ENCODE peak calls at places on chromosomes 5 and 9, in four cellular contexts. One of them, this sample, is unnamed.
A peak's percentile ranks its signal among the peaks of the same experiment; 100 is the strongest.

GRCh38 chr9:116806075-116806474 is 119.0 kb downstream of the TRIM32 start:
- DNase-seq in hepatocyte: peak; percentile 53
- DNase-seq in CD8-positive, alpha-beta T cell: no peak
- DNase-seq in right cardiac atrium: no peak
- DNase-seq in this sample: no peak

GRCh38 chr5:149268928-149269557 is 2.6 kb upstream of the AFAP1L1 start:
- DNase-seq in hepatocyte: peak; percentile 75
- DNase-seq in CD8-positive, alpha-beta T cell: no peak
- DNase-seq in right cardiac atrium: no peak
- DNase-seq in this sample: no peak

GRCh38 chr5:1801954-1802295 is 718 bp downstream of the NDUFS6 start:
- DNase-seq in hepatocyte: peak; percentile 37
- DNase-seq in CD8-positive, alpha-beta T cell: no peak
- DNase-seq in right cardiac atrium: no peak
- DNase-seq in this sample: no peak

GRCh38 chr5:40687316-40687715 is 7.6 kb downstream of the PTGER4 start:
- DNase-seq in hepatocyte: no peak
- DNase-seq in CD8-positive, alpha-beta T cell: no peak
- DNase-seq in right cardiac atrium: no peak
- DNase-seq in this sample: no peak

GRCh38 chr5:33583332-33583731 is 142.6 kb downstream of the TARS1 start:
- DNase-seq in hepatocyte: no peak
- DNase-seq in CD8-positive, alpha-beta T cell: no peak
- DNase-seq in right cardiac atrium: no peak
- DNase-seq in this sample: no peak

GRCh38 chr5:252546-252945 is 18.9 kb upstream of the PDCD6 start:
- DNase-seq in hepatocyte: no peak
- DNase-seq in CD8-positive, alpha-beta T cell: no peak
- DNase-seq in right cardiac atrium: no peak
- DNase-seq in this sample: no peak

GRCh38 chr5:133421394-133421793 is 190.9 kb downstream of the FSTL4 start:
- DNase-seq in hepatocyte: peak; percentile 50
- DNase-seq in CD8-positive, alpha-beta T cell: no peak
- DNase-seq in right cardiac atrium: no peak
- DNase-seq in this sample: no peak

GRCh38 chr9:123069010-123069481 is 35.6 kb downstream of the GPR21 start:
- DNase-seq in hepatocyte: peak; percentile 34
- DNase-seq in CD8-positive, alpha-beta T cell: no peak
- DNase-seq in right cardiac atrium: no peak
- DNase-seq in this sample: no peak

GRCh38 chr5:14726066-14726838 is 61.7 kb downstream of the OTULIN start:
- DNase-seq in hepatocyte: peak; percentile 20
- DNase-seq in CD8-positive, alpha-beta T cell: no peak
- DNase-seq in right cardiac atrium: no peak
- DNase-seq in this sample: no peak

GRCh38 chr5:138545919-138546562 is 3.0 kb upstream of the ETF1 start:
- DNase-seq in hepatocyte: no peak
- DNase-seq in CD8-positive, alpha-beta T cell: no peak
- DNase-seq in right cardiac atrium: no peak
- DNase-seq in this sample: no peak

GRCh38 chr9:15475923-15476536 is 34.7 kb downstream of the PSIP1 start:
- DNase-seq in hepatocyte: no peak
- DNase-seq in CD8-positive, alpha-beta T cell: no peak
- DNase-seq in right cardiac atrium: no peak
- DNase-seq in this sample: no peak

GRCh38 chr5:92939428-92939827 is 641.6 kb downstream of the NR2F1-AS1 start:
- DNase-seq in hepatocyte: no peak
- DNase-seq in CD8-positive, alpha-beta T cell: no peak
- DNase-seq in right cardiac atrium: no peak
- DNase-seq in this sample: no peak

GRCh38 chr5:54390015-54390414 is 65.5 kb upstream of the HSPB3 start:
- DNase-seq in hepatocyte: peak; percentile 66
- DNase-seq in CD8-positive, alpha-beta T cell: no peak
- DNase-seq in right cardiac atrium: no peak
- DNase-seq in this sample: no peak

GRCh38 chr5:80109549-80110478 is 74.7 kb downstream of the THBS4 start:
- DNase-seq in hepatocyte: peak; percentile 43
- DNase-seq in CD8-positive, alpha-beta T cell: no peak
- DNase-seq in right cardiac atrium: peak; percentile 74
- DNase-seq in this sample: peak; percentile 79

GRCh38 chr5:72063219-72063819 is 44.0 kb upstream of the MAP1B start:
- DNase-seq in hepatocyte: peak; percentile 39
- DNase-seq in CD8-positive, alpha-beta T cell: no peak
- DNase-seq in right cardiac atrium: no peak
- DNase-seq in this sample: no peak

GRCh38 chr5:57805732-57806131 is 323.1 kb upstream of the ACTBL2 start:
- DNase-seq in hepatocyte: no peak
- DNase-seq in CD8-positive, alpha-beta T cell: no peak
- DNase-seq in right cardiac atrium: no peak
- DNase-seq in this sample: no peak

GRCh38 chr9:113928269-113928668 is 52.2 kb downstream of the ZNF618 start:
- DNase-seq in hepatocyte: no peak
- DNase-seq in CD8-positive, alpha-beta T cell: no peak
- DNase-seq in right cardiac atrium: no peak
- DNase-seq in this sample: no peak

GRCh38 chr5:180328296-180329137 is 24.6 kb downstream of the GFPT2 start:
- DNase-seq in hepatocyte: peak; percentile 85
- DNase-seq in CD8-positive, alpha-beta T cell: peak; percentile 75
- DNase-seq in right cardiac atrium: peak; percentile 88
- DNase-seq in this sample: peak; percentile 69

GRCh38 chr5:111198281-111198948 is 25.8 kb upstream of the CAMK4 start:
- DNase-seq in hepatocyte: no peak
- DNase-seq in CD8-positive, alpha-beta T cell: no peak
- DNase-seq in right cardiac atrium: no peak
- DNase-seq in this sample: no peak

GRCh38 chr5:53983568-53984465 is 326.6 kb downstream of the ARL15 start:
- DNase-seq in hepatocyte: no peak
- DNase-seq in CD8-positive, alpha-beta T cell: no peak
- DNase-seq in right cardiac atrium: no peak
- DNase-seq in this sample: no peak

GRCh38 chr5:53942724-53943123 is 367.6 kb downstream of the ARL15 start:
- DNase-seq in hepatocyte: no peak
- DNase-seq in CD8-positive, alpha-beta T cell: no peak
- DNase-seq in right cardiac atrium: no peak
- DNase-seq in this sample: no peak

GRCh38 chr5:32360906-32361305 is 48.2 kb upstream of the MTMR12 start:
- DNase-seq in hepatocyte: no peak
- DNase-seq in CD8-positive, alpha-beta T cell: no peak
- DNase-seq in right cardiac atrium: no peak
- DNase-seq in this sample: no peak

GRCh38 chr9:38380230-38380871 is 12.2 kb upstream of the ALDH1B1 start:
- DNase-seq in hepatocyte: no peak
- DNase-seq in CD8-positive, alpha-beta T cell: no peak
- DNase-seq in right cardiac atrium: no peak
- DNase-seq in this sample: no peak

GRCh38 chr9:4305586-4305985 is 5.7 kb upstream of the GLIS3 start:
- DNase-seq in hepatocyte: no peak
- DNase-seq in CD8-positive, alpha-beta T cell: no peak
- DNase-seq in right cardiac atrium: no peak
- DNase-seq in this sample: no peak

GRCh38 chr5:55063899-55064298 is 38.5 kb upstream of the GZMA start:
- DNase-seq in hepatocyte: no peak
- DNase-seq in CD8-positive, alpha-beta T cell: no peak
- DNase-seq in right cardiac atrium: no peak
- DNase-seq in this sample: no peak

GRCh38 chr5:24385070-24385469 is 259.7 kb downstream of the CDH10 start:
- DNase-seq in hepatocyte: no peak
- DNase-seq in CD8-positive, alpha-beta T cell: no peak
- DNase-seq in right cardiac atrium: no peak
- DNase-seq in this sample: no peak

GRCh38 chr5:24385617-24386016 is 259.2 kb downstream of the CDH10 start:
- DNase-seq in hepatocyte: no peak
- DNase-seq in CD8-positive, alpha-beta T cell: no peak
- DNase-seq in right cardiac atrium: no peak
- DNase-seq in this sample: no peak

GRCh38 chr5:24381861-24382460 is 262.8 kb downstream of the CDH10 start:
- DNase-seq in hepatocyte: no peak
- DNase-seq in CD8-positive, alpha-beta T cell: no peak
- DNase-seq in right cardiac atrium: no peak
- DNase-seq in this sample: no peak
- H3K27ac ChIP-seq in hepatocyte: no peak overlapping the region
- H3K27ac ChIP-seq in CD8-positive, alpha-beta T cell: no peak overlapping the region
- H3K27ac ChIP-seq in right cardiac atrium: no peak overlapping the region
- H3K27ac ChIP-seq in this sample: no peak overlapping the region

GRCh38 chr9:124290743-124291554 is 33.2 kb downstream of the NEK6 start:
- DNase-seq in hepatocyte: no peak
- DNase-seq in CD8-positive, alpha-beta T cell: no peak
- DNase-seq in right cardiac atrium: no peak
- DNase-seq in this sample: no peak

GRCh38 chr9:124292696-124293593 is 35.2 kb downstream of the NEK6 start:
- DNase-seq in hepatocyte: no peak
- DNase-seq in CD8-positive, alpha-beta T cell: no peak
- DNase-seq in right cardiac atrium: no peak
- DNase-seq in this sample: no peak

GRCh38 chr9:124286292-124286931 is 28.7 kb downstream of the NEK6 start:
- DNase-seq in hepatocyte: peak; percentile 35
- DNase-seq in CD8-positive, alpha-beta T cell: no peak
- DNase-seq in right cardiac atrium: no peak
- DNase-seq in this sample: peak; percentile 60

GRCh38 chr9:124291801-124292396 is 34.1 kb downstream of the NEK6 start:
- DNase-seq in hepatocyte: no peak
- DNase-seq in CD8-positive, alpha-beta T cell: no peak
- DNase-seq in right cardiac atrium: peak; percentile 67
- DNase-seq in this sample: peak; percentile 64

DNA sequence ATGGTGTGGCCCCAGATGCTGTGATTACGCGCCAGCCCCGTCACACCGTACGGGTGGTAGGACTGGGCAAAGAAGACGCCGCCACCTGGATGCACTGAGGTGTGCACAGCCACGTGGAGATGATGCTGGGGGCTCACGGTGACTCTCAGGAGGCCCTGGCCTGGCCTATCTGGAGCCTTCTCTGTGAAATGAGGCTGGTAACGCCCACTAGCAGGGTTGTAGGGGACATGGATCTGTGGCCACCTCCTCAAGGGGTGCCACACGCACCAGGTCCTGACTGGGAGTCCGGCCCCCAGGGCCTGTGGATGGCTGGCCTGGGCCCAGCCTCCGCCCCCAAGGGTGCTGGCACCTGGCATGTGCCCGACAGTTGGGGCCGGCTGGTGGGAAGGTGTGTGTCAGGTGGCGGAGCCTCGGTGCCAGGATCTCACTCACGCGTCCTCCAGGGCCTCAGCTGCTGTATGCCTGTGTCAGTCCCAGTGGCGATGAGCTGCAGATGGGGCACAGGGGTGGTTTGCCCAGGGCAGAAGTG is 32.4 kb downstream of the NEK6 start:
- DNase-seq in hepatocyte: no peak
- DNase-seq in CD8-positive, alpha-beta T cell: no peak
- DNase-seq in right cardiac atrium: no peak
- DNase-seq in this sample: no peak
- H3K27ac ChIP-seq in hepatocyte: no peak overlapping the region
- H3K27ac ChIP-seq in CD8-positive, alpha-beta T cell: no peak overlapping the region
- H3K27ac ChIP-seq in right cardiac atrium: no peak overlapping the region
- H3K27ac ChIP-seq in this sample: no peak overlapping the region

DNA sequence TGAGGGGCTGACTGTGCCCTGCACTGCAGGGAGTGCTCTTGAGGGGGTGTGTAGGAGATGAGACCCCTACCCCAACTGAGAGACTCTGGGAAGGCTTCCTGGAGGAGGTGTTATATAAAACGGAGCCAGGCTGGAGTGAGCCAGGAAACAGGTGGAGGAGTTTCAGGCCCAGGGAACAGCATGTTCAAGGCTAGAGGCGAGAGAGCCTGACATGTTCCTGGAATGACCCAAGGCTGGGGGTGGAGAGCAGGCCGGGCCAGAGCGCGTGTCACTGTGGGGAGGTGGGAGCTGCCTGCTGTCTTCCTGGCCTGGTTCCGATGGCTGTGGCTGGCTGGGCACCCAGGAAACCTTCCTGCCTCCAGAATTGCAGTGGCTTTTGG is 48.7 kb downstream of the RXRA start:
- DNase-seq in hepatocyte: no peak
- DNase-seq in CD8-positive, alpha-beta T cell: no peak
- DNase-seq in right cardiac atrium: peak; percentile 84
- DNase-seq in this sample: no peak
- H3K27ac ChIP-seq in hepatocyte: peak overlapping the region; percentile 59
- H3K27ac ChIP-seq in CD8-positive, alpha-beta T cell: no peak overlapping the region
- H3K27ac ChIP-seq in right cardiac atrium: peak overlapping the region; percentile 91
- H3K27ac ChIP-seq in this sample: peak overlapping the region; percentile 79

DNA sequence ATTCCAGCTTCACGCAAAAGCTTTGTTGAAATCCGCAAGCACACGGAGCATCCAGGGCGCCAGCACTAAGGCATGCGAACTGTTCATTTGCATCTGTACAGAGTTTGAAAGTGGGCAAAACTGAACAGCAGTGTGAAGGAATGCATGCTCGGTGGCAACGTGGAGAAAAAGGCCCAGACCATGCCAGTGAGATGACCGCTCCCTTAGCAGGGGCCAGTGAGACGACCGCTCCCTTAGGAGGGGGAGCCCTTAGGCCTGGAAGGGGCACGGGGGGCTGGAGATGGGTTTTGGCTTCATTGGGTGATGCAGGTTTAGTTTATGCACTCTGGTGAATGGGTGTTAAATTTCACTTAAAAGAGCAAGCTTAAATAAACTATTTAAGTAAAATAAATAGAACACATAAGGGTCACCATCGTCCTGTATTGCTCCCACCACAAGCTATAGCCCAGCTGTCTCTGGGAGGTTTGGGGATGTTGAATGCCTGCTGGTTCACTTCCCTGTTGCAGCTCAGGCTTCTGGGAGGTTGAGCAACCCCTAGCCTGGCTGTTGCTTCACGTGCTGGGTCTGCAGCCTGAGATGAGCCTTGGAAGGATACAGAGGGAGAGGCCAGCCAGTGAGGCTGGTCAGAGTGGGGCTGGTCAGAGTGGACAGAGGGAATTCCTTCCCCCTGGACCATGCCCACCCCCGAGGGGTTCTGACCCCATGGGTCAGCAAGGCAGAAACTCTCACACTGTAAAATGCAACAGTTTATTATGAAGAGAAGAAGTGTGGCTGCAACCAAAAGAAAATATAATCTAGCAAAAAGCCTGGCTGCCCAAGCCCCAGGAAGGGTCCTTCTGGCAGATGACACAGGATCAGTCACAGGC is 4.6 kb upstream of the FCN1 start:
- DNase-seq in hepatocyte: peak; percentile 12
- DNase-seq in CD8-positive, alpha-beta T cell: no peak
- DNase-seq in right cardiac atrium: peak; percentile 72
- DNase-seq in this sample: no peak
- H3K27ac ChIP-seq in hepatocyte: no peak overlapping the region
- H3K27ac ChIP-seq in CD8-positive, alpha-beta T cell: no peak overlapping the region
- H3K27ac ChIP-seq in right cardiac atrium: no peak overlapping the region
- H3K27ac ChIP-seq in this sample: no peak overlapping the region

GRCh38 chr9:109887079-109887478 is 107.1 kb downstream of the PALM2AKAP2 start:
- DNase-seq in hepatocyte: no peak
- DNase-seq in CD8-positive, alpha-beta T cell: no peak
- DNase-seq in right cardiac atrium: no peak
- DNase-seq in this sample: no peak
- H3K27ac ChIP-seq in hepatocyte: no peak overlapping the region
- H3K27ac ChIP-seq in CD8-positive, alpha-beta T cell: no peak overlapping the region
- H3K27ac ChIP-seq in right cardiac atrium: peak overlapping the region; percentile 56
- H3K27ac ChIP-seq in this sample: peak overlapping the region; percentile 78

DNA sequence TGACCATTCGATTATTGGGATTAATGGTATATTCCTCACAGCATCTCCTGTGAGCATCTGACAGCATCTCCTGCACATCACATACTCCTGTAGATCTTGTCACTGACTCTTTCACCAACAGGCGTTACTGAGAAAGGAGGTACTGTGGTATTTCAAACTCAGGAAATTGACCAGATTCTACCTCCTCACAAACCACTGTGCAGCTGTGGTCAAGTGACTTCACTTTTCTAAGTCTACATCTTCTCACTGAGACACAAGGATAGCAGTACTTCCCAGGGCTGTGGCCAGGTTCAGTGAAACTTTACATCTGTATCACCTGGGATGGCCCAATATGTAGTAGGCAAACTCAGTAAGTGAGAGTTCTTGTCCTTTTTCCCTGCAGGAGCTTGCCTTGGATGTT is 332.3 kb upstream of the ADAMTSL1 start:
- DNase-seq in hepatocyte: no peak
- DNase-seq in CD8-positive, alpha-beta T cell: no peak
- DNase-seq in right cardiac atrium: no peak
- DNase-seq in this sample: no peak
- H3K27ac ChIP-seq in hepatocyte: no peak overlapping the region
- H3K27ac ChIP-seq in CD8-positive, alpha-beta T cell: no peak overlapping the region
- H3K27ac ChIP-seq in right cardiac atrium: no peak overlapping the region
- H3K27ac ChIP-seq in this sample: no peak overlapping the region